ENCODE peak calls at places on chromosomes 6 and 20, in nine cellular contexts. J is activated T-cell treated with anti-CD3 and anti-CD28 coated beads, Interleukin-2, amount 50 U/mL, for 4 hours; D is SK-N-DZ; K is endothelial cell; U is ACHN; T is CD8-positive, alpha-beta memory T cell; G is dorsolateral prefrontal cortex; Q is anterior cingulate cortex; V is cardiac fibroblast. Y is an unnamed sample.

GRCh38 chr6:5996701-5997419 is 9.9 kb downstream of the NRN1 start:
- DNase-seq in J (no peak), D (peak; percentile 68), K (peak; percentile 52), U (peak; percentile 49), T (no peak), G (peak; percentile 68), Q (no peak), V (peak; percentile 24), Y (no peak)

GRCh38 chr6:131268303-131268702 is 133.0 kb downstream of the AKAP7 start:
- DNase-seq in J (no peak), D (no peak), K (no peak), U (no peak), T (no peak), G (no peak), Q (no peak), V (no peak), Y (no peak)

GRCh38 chr6:88843040-88843439 is 120.4 kb downstream of the RNGTT start:
- DNase-seq in J (no peak), D (no peak), K (no peak), U (no peak), T (no peak), G (no peak), Q (no peak), V (peak; percentile 77), Y (no peak)

GRCh38 chr6:125421853-125422252 is 120.1 kb upstream of the HDDC2 start:
- DNase-seq in J (no peak), D (no peak), K (peak; percentile 63), U (no peak), T (no peak), G (no peak), Q (no peak), V (peak; percentile 14), Y (no peak)

GRCh38 chr20:17559338-17559737 is 10.5 kb upstream of the DSTN start:
- DNase-seq in J (no peak), D (no peak), K (no peak), U (no peak), T (no peak), G (no peak), Q (no peak), V (no peak), Y (no peak)

GRCh38 chr6:71727632-71728294 is 158.6 kb upstream of the RIMS1 start:
- DNase-seq in J (no peak), D (no peak), K (no peak), U (no peak), T (no peak), G (no peak), Q (no peak), V (no peak), Y (no peak)

GRCh38 chr6:131216277-131216676 is 81.0 kb downstream of the AKAP7 start:
- DNase-seq in J (no peak), D (no peak), K (no peak), U (no peak), T (no peak), G (no peak), Q (no peak), V (peak; percentile 40), Y (no peak)

GRCh38 chr6:87661503-87661902 is 40.5 kb downstream of the AKIRIN2 start:
- DNase-seq in J (no peak), D (no peak), K (no peak), U (no peak), T (no peak), G (no peak), Q (no peak), V (peak; percentile 25), Y (no peak)

GRCh38 chr6:138086573-138087196 is 20.5 kb downstream of the PERP start:
- DNase-seq in J (no peak), D (no peak), K (no peak), U (no peak), T (no peak), G (no peak), Q (no peak), V (no peak), Y (no peak)

GRCh38 chr6:98759459-98759858 is 74.9 kb upstream of the POU3F2 start:
- DNase-seq in J (no peak), D (no peak), K (no peak), U (no peak), T (no peak), G (no peak), Q (no peak), V (no peak), Y (no peak)

GRCh38 chr6:166999845-167000253 is 652 bp downstream of the CEP43 start:
- DNase-seq in J (no peak), D (no peak), K (no peak), U (peak; percentile 27), T (no peak), G (no peak), Q (no peak), V (peak; percentile 24), Y (no peak)

GRCh38 chr6:17169291-17169690 is 67.4 kb downstream of the STMND1 start:
- DNase-seq in J (no peak), D (no peak), K (no peak), U (no peak), T (no peak), G (no peak), Q (no peak), V (peak; percentile 44), Y (no peak)

GRCh38 chr6:14272111-14273085 is 154.8 kb downstream of the CD83 start:
- DNase-seq in J (no peak), D (no peak), K (no peak), U (no peak), T (no peak), G (no peak), Q (no peak), V (no peak), Y (no peak)

GRCh38 chr6:16982827-16983226 is 119.0 kb upstream of the STMND1 start:
- DNase-seq in J (no peak), D (no peak), K (no peak), U (no peak), T (no peak), G (no peak), Q (no peak), V (peak; percentile 69), Y (no peak)

GRCh38 chr20:56393133-56393472 is 658 bp downstream of the CSTF1 start:
- DNase-seq in J (no peak), D (no peak), K (no peak), U (no peak), T (no peak), G (no peak), Q (no peak), V (no peak), Y (no peak)

GRCh38 chr20:37711987-37712961 is 18.4 kb downstream of the CTNNBL1 start:
- DNase-seq in J (no peak), D (no peak), K (no peak), U (no peak), T (no peak), G (peak; percentile 35), Q (no peak), V (no peak), Y (no peak)

Y was measured in activated T-helper 2 cell treated with anti-CD3 and anti-CD28 coated beads, Interferon-gamma antibody, Interleukin-2, Interleukin-4, amounts not matched to agents 10 μg/mL and 5 μg/mL and 100 μg/mL, durations not matched to agents 14 hours and 24 hours and 36 hours.